ENCODE peak calls at places on chromosomes 13 and 19, in four cellular contexts. P is ovary, X is A549, S is H1. Q is an unnamed sample.
A peak's percentile ranks its signal among the peaks of the same experiment; 100 is the strongest.

GRCh38 chr13:84744203-84744602 is 861.9 kb upstream of the SLITRK1 start:
- DNase-seq in P (no peak), X (no peak), S (no peak), Q (no peak)

GRCh38 chr19:51127755-51128154 is 3.0 kb downstream of the SIGLEC9 start:
- DNase-seq in P (no peak), X (no peak), S (no peak), Q (no peak)

GRCh38 chr13:26061947-26062346 is 10.1 kb upstream of the SHISA2 start:
- DNase-seq in P (no peak), X (no peak), S (no peak), Q (peak; percentile 42)

GRCh38 chr19:49920624-49921363 is 8.2 kb upstream of the ATF5 start:
- DNase-seq in P (no peak), X (no peak), S (no peak), Q (no peak)

GRCh38 chr13:67742478-67742877 is 512.3 kb upstream of the PCDH9 start:
- DNase-seq in P (no peak), X (no peak), S (no peak), Q (no peak)

GRCh38 chr19:54114340-54114826 is 1.1 kb downstream of the TFPT start:
- DNase-seq in P (no peak), X (no peak), S (no peak), Q (no peak)

GRCh38 chr13:31227063-31227462 is 27.3 kb downstream of the B3GLCT start:
- DNase-seq in P (no peak), X (no peak), S (no peak), Q (no peak)

GRCh38 chr13:43269037-43269476 is 245.7 kb downstream of the DNAJC15 start:
- DNase-seq in P (peak; percentile 29), X (peak; percentile 66), S (no peak), Q (peak; percentile 93)

GRCh38 chr19:38402967-38403674 is at the start of gene FAM98C:
- DNase-seq in P (peak; percentile 97), X (peak; percentile 99), S (peak; percentile 94), Q (peak; percentile 100)

GRCh38 chr19:54600228-54600627 is 6.8 kb downstream of the LILRA1 start:
- DNase-seq in P (no peak), X (no peak), S (no peak), Q (no peak)

GRCh38 chr13:34594507-34594906 is 347.6 kb upstream of the NBEA start:
- DNase-seq in P (no peak), X (no peak), S (no peak), Q (peak; percentile 53)

GRCh38 chr13:30063892-30064291 is 213.5 kb upstream of the UBL3 start:
- DNase-seq in P (no peak), X (no peak), S (no peak), Q (peak; percentile 60)

GRCh38 chr13:37960427-37960826 is 90.9 kb upstream of the TRPC4 start:
- DNase-seq in P (no peak), X (no peak), S (no peak), Q (no peak)

GRCh38 chr13:110304256-110304655 is 2.7 kb downstream of the COL4A1 start:
- DNase-seq in P (no peak), X (no peak), S (no peak), Q (no peak)

GRCh38 chr19:42281175-42282035 is 12.4 kb downstream of the CIC start:
- DNase-seq in P (peak; percentile 79), X (no peak), S (no peak), Q (no peak)

GRCh38 chr19:4660181-4660791 is 9.9 kb downstream of the MYDGF start:
- DNase-seq in P (no peak), X (peak; percentile 50), S (no peak), Q (no peak)

GRCh38 chr13:98549006-98549727 is 27.7 kb downstream of the STK24 start:
- DNase-seq in P (no peak), X (no peak), S (no peak), Q (no peak)

GRCh38 chr13:45527699-45528462 is 63.1 kb downstream of the COG3 start:
- DNase-seq in P (no peak), X (peak; percentile 71), S (no peak), Q (no peak)

GRCh38 chr19:34172661-34173144 is 399 bp downstream of the LSM14A start:
- DNase-seq in P (no peak), X (no peak), S (peak; percentile 10), Q (no peak)

GRCh38 chr19:4066176-4066606 is 508 bp downstream of the ZBTB7A start:
- DNase-seq in P (peak; percentile 86), X (no peak), S (no peak), Q (no peak)

GRCh38 chr19:892243-892996 is 567 bp downstream of the MED16 start:
- DNase-seq in P (peak; percentile 68), X (no peak), S (no peak), Q (no peak)

GRCh38 chr19:49104229-49104864 is 9.8 kb upstream of the LIN7B start:
- DNase-seq in P (no peak), X (no peak), S (no peak), Q (no peak)

GRCh38 chr13:72504026-72504925 is 223.2 kb downstream of the MZT1 start:
- DNase-seq in P (no peak), X (no peak), S (no peak), Q (no peak)

GRCh38 chr13:98353750-98354149 is 176.7 kb upstream of the RNF113B start:
- DNase-seq in P (no peak), X (no peak), S (no peak), Q (no peak)

GRCh38 chr13:114131581-114132418 is 623 bp downstream of the RASA3 start:
- DNase-seq in P (no peak), X (peak; percentile 12), S (no peak), Q (no peak)

GRCh38 chr13:33053397-33054066 is 37.3 kb downstream of the KL start:
- DNase-seq in P (no peak), X (no peak), S (no peak), Q (no peak)

GRCh38 chr19:16435238-16435911 is 36.4 kb downstream of the EPS15L1 start:
- DNase-seq in P (peak; percentile 71), X (no peak), S (no peak), Q (no peak)

GRCh38 chr19:8612807-8613171 is 2.3 kb upstream of the ADAMTS10 start:
- DNase-seq in P (no peak), X (no peak), S (no peak), Q (no peak)

GRCh38 chr13:91058066-91058465 is 289.4 kb upstream of the MIR17HG start:
- DNase-seq in P (no peak), X (peak; percentile 5), S (no peak), Q (no peak)

DNA sequence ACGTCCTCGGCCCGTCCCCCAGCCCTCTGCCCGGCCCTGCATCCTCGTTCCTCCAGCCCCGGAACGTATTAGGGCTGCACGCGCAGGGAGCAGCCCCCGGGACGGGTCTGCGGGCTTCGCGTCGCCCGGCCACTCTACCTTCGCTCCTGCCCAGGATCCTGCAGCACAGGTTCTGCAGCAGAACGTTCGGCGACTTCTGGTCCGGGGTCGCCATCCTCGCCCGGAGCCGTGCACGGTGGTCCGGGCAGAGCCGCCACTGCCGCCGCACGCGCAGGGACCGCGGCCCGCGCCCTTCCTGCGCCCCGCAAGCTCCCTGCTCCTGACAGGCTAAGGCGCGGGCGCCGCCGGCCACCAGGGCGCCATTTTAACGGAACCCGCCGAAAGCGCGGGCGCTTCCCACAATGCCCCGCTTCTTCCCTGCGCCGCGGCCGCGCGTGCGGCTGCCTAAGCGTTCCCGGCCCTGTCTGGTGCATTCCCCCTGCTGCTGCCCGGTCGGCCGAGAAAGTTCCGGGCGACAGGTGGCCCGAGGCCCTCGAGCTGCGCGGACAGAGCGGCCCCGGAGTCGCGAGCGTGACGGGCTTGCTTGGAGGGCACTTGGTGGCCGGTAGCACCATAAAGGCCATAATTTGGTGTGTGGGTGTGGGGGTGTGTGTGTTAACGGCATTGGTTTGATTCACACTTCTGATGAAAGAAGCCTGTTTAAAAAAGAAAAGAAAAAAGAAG is at the start of gene TUBGCP3:
- DNase-seq in P (peak; percentile 84), X (peak; percentile 82), S (no peak), Q (no peak)
- TF ChIP-seq EP300 in P (no peak), X (no peak), S (no peak), Q (no peak)

GRCh38 chr19:36340786-36341386 is 38.1 kb downstream of the ZFP14 start:
- DNase-seq in P (no peak), X (peak; percentile 25), S (no peak), Q (no peak)
- H3K27ac ChIP-seq in P (no peak overlapping the region), X (no peak overlapping the region), S (no peak overlapping the region), Q (no peak overlapping the region)

GRCh38 chr13:101624210-101624922 is 171.9 kb downstream of the ITGBL1 start:
- DNase-seq in P (no peak), X (no peak), S (no peak), Q (no peak)
- H3K4me1 ChIP-seq in P (peaks cover 2% of the 10 kb centered on the region), X (peaks cover 29% of the 10 kb centered on the region), S (no peaks in the 10 kb centered on the region), Q (no peaks in the 10 kb centered on the region)

GRCh38 chr13:79466852-79467251 is 14.1 kb upstream of the NDFIP2 start:
- DNase-seq in P (no peak), X (no peak), S (no peak), Q (no peak)
- TF ChIP-seq EP300 in P (no peak), X (no peak), S (no peak), Q (no peak)

DNA sequence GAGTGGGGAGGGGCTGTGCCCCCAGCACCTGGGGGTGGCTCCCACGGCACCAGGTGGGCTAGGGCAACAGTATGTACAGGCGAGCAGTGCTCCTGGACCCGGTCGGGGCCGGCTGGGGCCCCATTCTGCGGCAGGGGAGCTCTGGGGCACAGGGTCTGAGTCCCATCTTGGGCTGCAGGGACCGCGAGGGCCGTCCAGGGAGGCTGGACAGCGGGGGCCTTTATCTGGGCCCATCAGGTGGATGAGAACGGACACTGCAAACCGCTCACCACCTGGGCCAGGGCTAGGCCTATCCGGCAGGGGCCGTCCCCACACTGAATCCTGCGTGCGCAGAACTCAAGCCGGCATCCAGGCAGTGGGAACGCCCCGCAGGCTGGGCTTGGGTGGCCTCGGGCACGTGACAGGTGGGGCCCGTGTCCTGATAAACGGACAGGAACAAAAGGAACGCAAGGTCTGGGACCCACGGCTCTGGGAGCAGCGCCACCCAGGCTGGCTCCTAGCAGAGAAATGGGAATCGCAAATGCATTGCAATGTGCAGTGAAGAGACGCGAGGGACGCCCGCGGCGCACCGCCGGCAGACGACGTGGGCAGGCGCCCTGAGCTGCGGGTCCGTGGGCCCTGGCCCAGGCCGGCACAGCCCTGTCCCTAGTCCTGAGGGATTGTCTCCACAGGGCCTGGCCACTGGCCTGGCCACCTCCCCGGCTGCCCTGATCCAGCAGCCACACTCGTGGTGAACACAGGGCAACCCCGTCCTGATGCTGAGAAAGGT is 29.7 kb downstream of the BTBD2 start:
- DNase-seq in P (no peak), X (no peak), S (no peak), Q (no peak)
- H3K27ac ChIP-seq in P (no peak overlapping the region), X (no peak overlapping the region), S (no peak overlapping the region), Q (no peak overlapping the region)

Q was measured in esophagus muscularis mucosa.